ENCODE peak calls at places on chromosomes 5 and 9, in six cellular contexts. One of them, this sample, is unnamed. For H3K4me1, the result is how much of the 10 kb centered on the place peaks cover.

GRCh38 chr9:131449276-131449675 is 53.4 kb upstream of the POMT1 start:
- DNase-seq in left ventricle myocardium inferior: no peak
- DNase-seq in tibial artery: no peak
- DNase-seq in IMR-90: no peak
- DNase-seq in Caco-2: no peak
- DNase-seq in heart right ventricle: no peak
- DNase-seq in this sample: no peak

GRCh38 chr9:109381011-109381729 is 60.3 kb upstream of the EPB41L4B start:
- DNase-seq in tibial artery: no peak
- DNase-seq in IMR-90: peak
- DNase-seq in left ventricle myocardium inferior: no peak
- DNase-seq in Caco-2: no peak
- DNase-seq in heart right ventricle: no peak
- DNase-seq in this sample: no peak

GRCh38 chr9:83062653-83063527 is at the start of gene RASEF:
- DNase-seq in left ventricle myocardium inferior: no peak
- DNase-seq in tibial artery: no peak
- DNase-seq in heart right ventricle: peak
- DNase-seq in Caco-2: peak
- DNase-seq in IMR-90: no peak
- DNase-seq in this sample: peak

GRCh38 chr5:134131578-134132350 is 17.3 kb downstream of the TCF7 start:
- DNase-seq in tibial artery: no peak
- DNase-seq in heart right ventricle: no peak
- DNase-seq in Caco-2: no peak
- DNase-seq in IMR-90: no peak
- DNase-seq in left ventricle myocardium inferior: peak
- DNase-seq in this sample: peak

GRCh38 chr9:4068914-4069313 is 231.0 kb downstream of the GLIS3 start:
- DNase-seq in heart right ventricle: no peak
- DNase-seq in IMR-90: no peak
- DNase-seq in Caco-2: no peak
- DNase-seq in left ventricle myocardium inferior: no peak
- DNase-seq in tibial artery: no peak
- DNase-seq in this sample: no peak

GRCh38 chr9:124381073-124381945 is 33.9 kb downstream of the PSMB7 start:
- DNase-seq in tibial artery: no peak
- DNase-seq in left ventricle myocardium inferior: no peak
- DNase-seq in heart right ventricle: no peak
- DNase-seq in Caco-2: no peak
- DNase-seq in IMR-90: peak
- DNase-seq in this sample: no peak

GRCh38 chr9:21381752-21382339 is 3.4 kb downstream of the IFNA2 start:
- DNase-seq in tibial artery: no peak
- DNase-seq in left ventricle myocardium inferior: no peak
- DNase-seq in heart right ventricle: no peak
- DNase-seq in Caco-2: no peak
- DNase-seq in IMR-90: no peak
- DNase-seq in this sample: no peak

GRCh38 chr5:121628783-121629182 is 222.9 kb upstream of the FTMT start:
- DNase-seq in Caco-2: no peak
- DNase-seq in heart right ventricle: no peak
- DNase-seq in tibial artery: peak
- DNase-seq in left ventricle myocardium inferior: no peak
- DNase-seq in IMR-90: no peak
- DNase-seq in this sample: no peak

GRCh38 chr9:126497673-126498255 is 116.0 kb upstream of the LMX1B start:
- DNase-seq in heart right ventricle: no peak
- DNase-seq in Caco-2: no peak
- DNase-seq in tibial artery: no peak
- DNase-seq in IMR-90: no peak
- DNase-seq in left ventricle myocardium inferior: no peak
- DNase-seq in this sample: peak

GRCh38 chr9:109421034-109421700 is 76.9 kb downstream of the PTPN3 start:
- DNase-seq in IMR-90: no peak
- DNase-seq in Caco-2: no peak
- DNase-seq in left ventricle myocardium inferior: peak
- DNase-seq in tibial artery: no peak
- DNase-seq in heart right ventricle: peak
- DNase-seq in this sample: no peak

GRCh38 chr5:102946971-102947370 is 173.0 kb downstream of the GIN1 start:
- DNase-seq in tibial artery: no peak
- DNase-seq in heart right ventricle: peak
- DNase-seq in Caco-2: no peak
- DNase-seq in IMR-90: no peak
- DNase-seq in left ventricle myocardium inferior: no peak
- DNase-seq in this sample: no peak

GRCh38 chr5:63022403-63022802 is 443.8 kb downstream of the LRRC70 start:
- DNase-seq in heart right ventricle: no peak
- DNase-seq in tibial artery: no peak
- DNase-seq in Caco-2: no peak
- DNase-seq in left ventricle myocardium inferior: no peak
- DNase-seq in IMR-90: no peak
- DNase-seq in this sample: no peak

GRCh38 chr9:12819436-12820185 is 44.8 kb downstream of the LURAP1L start:
- DNase-seq in tibial artery: no peak
- DNase-seq in heart right ventricle: no peak
- DNase-seq in Caco-2: no peak
- DNase-seq in left ventricle myocardium inferior: no peak
- DNase-seq in IMR-90: no peak
- DNase-seq in this sample: no peak

GRCh38 chr5:177405312-177405711 is 4.1 kb downstream of the F12 start:
- DNase-seq in tibial artery: no peak
- DNase-seq in Caco-2: no peak
- DNase-seq in heart right ventricle: no peak
- DNase-seq in left ventricle myocardium inferior: no peak
- DNase-seq in IMR-90: no peak
- DNase-seq in this sample: no peak

GRCh38 chr5:1718669-1719068 is 81.0 kb downstream of the MRPL36 start:
- DNase-seq in IMR-90: no peak
- DNase-seq in heart right ventricle: no peak
- DNase-seq in left ventricle myocardium inferior: no peak
- DNase-seq in tibial artery: no peak
- DNase-seq in Caco-2: no peak
- DNase-seq in this sample: no peak

GRCh38 chr5:158013939-158014338 is 155.0 kb upstream of the CLINT1 start:
- DNase-seq in heart right ventricle: no peak
- DNase-seq in tibial artery: no peak
- DNase-seq in IMR-90: peak
- DNase-seq in left ventricle myocardium inferior: no peak
- DNase-seq in Caco-2: peak
- DNase-seq in this sample: no peak

GRCh38 chr9:133761641-133762248 is 23.6 kb upstream of the SARDH start:
- DNase-seq in tibial artery: no peak
- DNase-seq in heart right ventricle: no peak
- DNase-seq in Caco-2: no peak
- DNase-seq in left ventricle myocardium inferior: no peak
- DNase-seq in IMR-90: no peak
- DNase-seq in this sample: peak

GRCh38 chr5:77743181-77743580 is 33.0 kb downstream of the TBCA start:
- DNase-seq in Caco-2: no peak
- DNase-seq in tibial artery: no peak
- DNase-seq in left ventricle myocardium inferior: no peak
- DNase-seq in heart right ventricle: no peak
- DNase-seq in IMR-90: peak
- DNase-seq in this sample: no peak

GRCh38 chr9:83596899-83597504 is 25.9 kb upstream of the IDNK start:
- DNase-seq in left ventricle myocardium inferior: no peak
- DNase-seq in heart right ventricle: no peak
- DNase-seq in Caco-2: no peak
- DNase-seq in tibial artery: no peak
- DNase-seq in IMR-90: no peak
- DNase-seq in this sample: no peak

GRCh38 chr9:111161015-111161415 is 122.7 kb upstream of the LPAR1 start:
- DNase-seq in heart right ventricle: no peak
- DNase-seq in left ventricle myocardium inferior: no peak
- DNase-seq in IMR-90: peak
- DNase-seq in Caco-2: no peak
- DNase-seq in tibial artery: no peak
- DNase-seq in this sample: no peak

GRCh38 chr9:101536351-101536750 is 2.7 kb downstream of the RNF20 start:
- DNase-seq in Caco-2: no peak
- DNase-seq in heart right ventricle: no peak
- DNase-seq in tibial artery: no peak
- DNase-seq in IMR-90: peak
- DNase-seq in left ventricle myocardium inferior: no peak
- DNase-seq in this sample: no peak

GRCh38 chr5:154543380-154543779 is 65.4 kb upstream of the HAND1 start:
- DNase-seq in heart right ventricle: no peak
- DNase-seq in left ventricle myocardium inferior: no peak
- DNase-seq in tibial artery: no peak
- DNase-seq in Caco-2: no peak
- DNase-seq in IMR-90: no peak
- DNase-seq in this sample: no peak

GRCh38 chr5:137954131-137954879 is 65.0 kb downstream of the PKD2L2 start:
- DNase-seq in Caco-2: no peak
- DNase-seq in heart right ventricle: no peak
- DNase-seq in left ventricle myocardium inferior: no peak
- DNase-seq in IMR-90: peak
- DNase-seq in tibial artery: no peak
- DNase-seq in this sample: no peak

GRCh38 chr9:110440796-110441195 is 103.1 kb upstream of the TXNDC8 start:
- DNase-seq in left ventricle myocardium inferior: no peak
- DNase-seq in tibial artery: no peak
- DNase-seq in IMR-90: no peak
- DNase-seq in Caco-2: no peak
- DNase-seq in heart right ventricle: no peak
- DNase-seq in this sample: no peak

GRCh38 chr9:106929471-106930198 is 66.7 kb downstream of the ZNF462 start:
- DNase-seq in heart right ventricle: no peak
- DNase-seq in IMR-90: peak
- DNase-seq in tibial artery: no peak
- DNase-seq in Caco-2: no peak
- DNase-seq in left ventricle myocardium inferior: no peak
- DNase-seq in this sample: no peak

GRCh38 chr5:127320032-127320945 is 29.7 kb downstream of the MEGF10 start:
- DNase-seq in left ventricle myocardium inferior: no peak
- DNase-seq in Caco-2: no peak
- DNase-seq in heart right ventricle: no peak
- DNase-seq in IMR-90: no peak
- DNase-seq in tibial artery: no peak
- DNase-seq in this sample: no peak

DNA sequence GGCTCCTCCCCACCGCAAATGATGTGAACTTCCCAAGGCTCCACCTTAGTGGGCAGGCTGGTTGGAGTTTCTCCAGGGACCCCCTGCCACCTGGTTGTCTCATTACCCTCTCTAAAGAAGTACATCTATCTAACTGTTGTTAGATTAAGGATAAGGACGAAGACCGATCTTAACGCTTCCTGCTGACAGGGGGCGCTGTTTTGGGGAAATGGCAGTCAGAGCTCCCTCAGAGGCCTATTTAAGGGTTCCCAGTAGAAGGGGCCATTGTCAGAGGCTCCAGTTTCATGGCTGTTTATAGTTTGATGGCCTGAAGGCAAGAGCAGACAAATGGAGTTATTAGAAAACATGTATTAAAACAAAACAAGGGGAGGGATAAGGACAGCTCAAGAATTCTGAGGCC is 100.1 kb downstream of the SPEF2 start:
- DNase-seq in IMR-90: no peak
- DNase-seq in heart right ventricle: no peak
- DNase-seq in Caco-2: no peak
- DNase-seq in tibial artery: no peak
- DNase-seq in left ventricle myocardium inferior: no peak
- DNase-seq in this sample: no peak
- TF ChIP-seq CTCF in IMR-90: no peak
- TF ChIP-seq CTCF in heart right ventricle: no peak
- TF ChIP-seq CTCF in Caco-2: no peak
- TF ChIP-seq CTCF in tibial artery: no peak
- TF ChIP-seq CTCF in left ventricle myocardium inferior: no peak
- TF ChIP-seq CTCF in this sample: no peak

GRCh38 chr9:35683323-35683722 is 6.4 kb downstream of the TPM2 start:
- DNase-seq in tibial artery: peak
- DNase-seq in left ventricle myocardium inferior: no peak
- DNase-seq in IMR-90: no peak
- DNase-seq in Caco-2: no peak
- DNase-seq in heart right ventricle: no peak
- DNase-seq in this sample: no peak
- H3K4me1 ChIP-seq in tibial artery: under half
- H3K4me1 ChIP-seq in left ventricle myocardium inferior: under half
- H3K4me1 ChIP-seq in IMR-90: half or more
- H3K4me1 ChIP-seq in Caco-2: under half
- H3K4me1 ChIP-seq in heart right ventricle: under half
- H3K4me1 ChIP-seq in this sample: under half

GRCh38 chr5:41432481-41433253 is 77.7 kb downstream of the PLCXD3 start:
- DNase-seq in left ventricle myocardium inferior: no peak
- DNase-seq in Caco-2: no peak
- DNase-seq in tibial artery: no peak
- DNase-seq in IMR-90: no peak
- DNase-seq in heart right ventricle: no peak
- DNase-seq in this sample: no peak
- TF ChIP-seq CTCF in left ventricle myocardium inferior: no peak
- TF ChIP-seq CTCF in Caco-2: no peak
- TF ChIP-seq CTCF in tibial artery: no peak
- TF ChIP-seq CTCF in IMR-90: no peak
- TF ChIP-seq CTCF in heart right ventricle: no peak
- TF ChIP-seq CTCF in this sample: no peak

GRCh38 chr5:61419141-61419540 is 87.1 kb downstream of the ZSWIM6 start:
- DNase-seq in Caco-2: no peak
- DNase-seq in IMR-90: no peak
- DNase-seq in left ventricle myocardium inferior: no peak
- DNase-seq in heart right ventricle: no peak
- DNase-seq in tibial artery: no peak
- DNase-seq in this sample: no peak

GRCh38 chr5:61425918-61426317 is 93.9 kb downstream of the ZSWIM6 start:
- DNase-seq in left ventricle myocardium inferior: no peak
- DNase-seq in IMR-90: no peak
- DNase-seq in tibial artery: no peak
- DNase-seq in heart right ventricle: no peak
- DNase-seq in Caco-2: no peak
- DNase-seq in this sample: no peak

GRCh38 chr5:61417851-61418250 is 85.8 kb downstream of the ZSWIM6 start:
- DNase-seq in heart right ventricle: no peak
- DNase-seq in tibial artery: no peak
- DNase-seq in left ventricle myocardium inferior: no peak
- DNase-seq in IMR-90: no peak
- DNase-seq in Caco-2: no peak
- DNase-seq in this sample: no peak

DNA sequence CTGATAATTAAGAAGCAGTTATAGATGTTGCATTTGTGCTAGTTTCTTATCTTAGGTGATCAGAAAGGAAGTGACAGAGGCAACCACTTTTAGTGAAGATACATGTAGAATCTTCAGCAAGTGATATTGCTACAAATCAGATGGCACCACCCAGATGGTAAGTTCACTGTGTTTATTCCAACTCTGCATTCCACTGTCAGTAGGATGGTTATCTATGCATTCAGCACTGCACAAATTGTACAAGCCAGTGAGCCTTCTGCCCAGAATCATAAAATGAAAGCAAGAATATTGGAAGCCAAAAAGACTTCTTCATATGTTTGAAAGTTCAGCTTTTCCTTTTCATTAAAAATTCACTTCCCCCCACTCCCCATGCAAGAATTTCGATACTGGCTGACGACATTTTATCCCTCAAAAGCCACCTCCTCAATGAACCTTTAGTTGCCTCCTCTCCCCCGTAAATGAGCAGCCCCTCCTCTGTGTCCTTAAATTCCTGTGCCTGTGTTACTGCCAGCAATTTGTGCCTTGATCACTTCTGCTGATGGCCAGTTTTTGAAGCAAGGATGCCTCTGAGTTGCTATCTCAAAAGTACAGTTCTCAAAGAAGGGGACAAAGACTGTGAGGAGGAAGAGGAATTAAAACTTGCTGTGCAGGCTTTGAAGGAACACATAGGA is 91.6 kb downstream of the ZSWIM6 start:
- DNase-seq in Caco-2: no peak
- DNase-seq in left ventricle myocardium inferior: no peak
- DNase-seq in IMR-90: peak
- DNase-seq in heart right ventricle: no peak
- DNase-seq in tibial artery: no peak
- DNase-seq in this sample: no peak
- H3K4me1 ChIP-seq in Caco-2: under half
- H3K4me1 ChIP-seq in left ventricle myocardium inferior: under half
- H3K4me1 ChIP-seq in IMR-90: under half
- H3K4me1 ChIP-seq in heart right ventricle: under half
- H3K4me1 ChIP-seq in tibial artery: under half
- H3K4me1 ChIP-seq in this sample: under half